ENCODE peak calls at places on chromosomes 11 and 22, in six cellular contexts. F is IMR-90, T is HCT116, B is gastrocnemius medialis, Q is heart left ventricle, I is right lobe of liver. P is an unnamed sample. For H3K4me1, the result is how much of the 10 kb centered on the place peaks cover.

GRCh38 chr11:57349491-57350274 is 11.5 kb downstream of the P2RX3 start:
- ATAC-seq in I (peak), F (peak), T (peak), B (peak), Q (peak), P (peak)

GRCh38 chr11:91527380-91528030 is 697.1 kb upstream of the FAT3 start:
- ATAC-seq in F (no peak), B (no peak), T (no peak), Q (no peak), I (no peak), P (no peak)

GRCh38 chr11:35179466-35180135 is 40.6 kb downstream of the CD44 start:
- ATAC-seq in B (no peak), F (peak), Q (no peak), I (no peak), T (no peak), P (no peak)

GRCh38 chr11:26199341-26199740 is 132.6 kb upstream of the ANO3 start:
- ATAC-seq in T (no peak), F (peak), I (no peak), B (no peak), Q (no peak), P (no peak)

GRCh38 chr11:129804012-129804411 is 11.6 kb upstream of the TMEM45B start:
- ATAC-seq in F (no peak), B (no peak), I (no peak), Q (no peak), T (no peak), P (no peak)

GRCh38 chr11:4044971-4045646 is 49.5 kb upstream of the RRM1 start:
- ATAC-seq in B (no peak), F (no peak), Q (peak), I (no peak), T (peak), P (no peak)

GRCh38 chr22:24138649-24139420 is 42.5 kb upstream of the SUSD2 start:
- ATAC-seq in T (no peak), B (no peak), I (no peak), F (no peak), Q (no peak), P (no peak)

GRCh38 chr22:35555351-35555915 is 14.8 kb downstream of the RASD2 start:
- ATAC-seq in Q (no peak), B (no peak), I (no peak), F (peak), T (no peak), P (no peak)

GRCh38 chr11:125423247-125423849 is 72.7 kb downstream of the FEZ1 start:
- ATAC-seq in Q (no peak), T (peak), B (no peak), I (peak), F (no peak), P (no peak)

GRCh38 chr22:42562282-42562681 is 8.5 kb downstream of the SERHL2 start:
- ATAC-seq in Q (peak), F (no peak), B (no peak), I (peak), T (no peak), P (no peak)

GRCh38 chr22:23401910-23402274 is 178.2 kb downstream of the IGLL1 start:
- ATAC-seq in I (no peak), Q (no peak), B (no peak), F (no peak), T (peak), P (no peak)

GRCh38 chr22:24703101-24703500 is 71.4 kb downstream of the PIWIL3 start:
- ATAC-seq in T (no peak), B (no peak), F (peak), Q (peak), I (peak), P (no peak)

GRCh38 chr22:22813126-22814075 is 74.2 kb upstream of the IGLL5 start:
- ATAC-seq in B (no peak), T (no peak), F (no peak), I (peak), Q (no peak), P (no peak)

GRCh38 chr11:59199546-59200420 is 12.9 kb downstream of the MPEG1 start:
- ATAC-seq in T (no peak), Q (peak), B (no peak), F (no peak), I (no peak), P (no peak)

GRCh38 chr11:74730601-74731260 is 495 bp downstream of the CHRDL2 start:
- ATAC-seq in B (no peak), Q (no peak), F (peak), T (no peak), I (no peak), P (no peak)

GRCh38 chr11:68353669-68354068 is 41.3 kb downstream of the LRP5 start:
- ATAC-seq in T (peak), F (peak), I (no peak), B (no peak), Q (peak), P (no peak)

GRCh38 chr11:3202759-3203158 is 15.9 kb downstream of the MRGPRG start:
- ATAC-seq in I (no peak), Q (no peak), F (no peak), B (no peak), T (no peak), P (no peak)

GRCh38 chr22:27814993-27815392 is 13.4 kb upstream of the MN1 start:
- ATAC-seq in I (no peak), T (no peak), B (no peak), F (no peak), Q (no peak), P (no peak)

GRCh38 chr22:40416267-40416570 is 45.8 kb downstream of the SGSM3 start:
- ATAC-seq in T (no peak), B (no peak), I (no peak), Q (no peak), F (no peak), P (no peak)
- H3K4me1 ChIP-seq in T (under half), B (under half), I (under half), Q (under half), F (under half), P (under half)

DNA sequence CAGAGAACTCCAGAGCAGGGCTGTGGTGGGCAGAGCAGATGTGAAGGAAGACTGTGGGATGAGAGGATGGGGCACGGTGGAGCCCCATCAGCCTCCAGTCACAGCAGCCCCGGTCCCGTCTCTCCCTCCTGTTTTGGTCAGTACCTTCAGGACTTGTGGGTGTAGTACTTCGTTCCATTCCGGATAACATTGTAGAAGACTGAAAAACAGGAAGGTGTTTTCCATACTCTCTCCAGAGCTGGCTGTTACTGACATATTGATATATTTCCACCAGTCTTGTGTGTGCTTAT is 15.4 kb downstream of the MED15 start:
- ATAC-seq in I (no peak), Q (no peak), T (no peak), B (no peak), F (no peak), P (no peak)
- TF ChIP-seq POLR2A in I (no peak), Q (no peak), T (no peak), B (no peak), F (no peak), P (no peak)

DNA sequence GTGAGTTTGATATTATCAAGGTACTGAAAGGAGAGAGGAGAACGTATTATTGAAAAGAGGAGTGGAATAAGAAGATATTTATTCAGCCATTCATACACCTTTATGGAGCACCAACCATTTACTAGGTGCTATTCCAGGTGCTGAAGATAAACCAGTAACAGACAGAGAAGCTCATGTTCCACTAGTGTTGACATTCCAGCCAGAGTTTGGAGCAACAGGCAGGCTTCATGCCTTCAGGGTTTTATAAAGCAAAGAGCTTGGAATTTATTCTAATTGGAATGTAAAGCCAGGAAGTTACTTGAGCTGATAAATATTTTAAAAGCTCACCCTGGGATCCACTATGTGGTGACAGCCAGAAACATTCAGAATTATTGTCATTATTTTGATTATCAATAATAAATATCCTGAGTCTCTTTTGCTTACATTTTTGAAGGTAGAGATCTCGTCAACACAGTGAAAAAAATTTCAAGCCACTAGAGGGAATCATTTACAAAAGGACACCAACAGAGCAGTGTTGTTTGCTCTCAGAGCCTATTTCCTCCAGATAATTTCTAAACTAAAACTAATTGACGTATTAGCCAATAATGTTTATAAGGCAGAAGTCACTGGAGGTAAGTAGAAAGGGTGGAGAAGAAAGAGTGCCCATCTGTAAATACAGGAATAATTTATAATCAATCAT is 172.0 kb downstream of the KCNA4 start:
- ATAC-seq in B (no peak), I (no peak), F (no peak), T (no peak), Q (peak), P (no peak)
- H3K4me1 ChIP-seq in B (under half), I (under half), F (under half), T (under half), Q (under half), P (under half)

GRCh38 chr11:641806-642370 is 4.8 kb downstream of the DRD4 start:
- ATAC-seq in B (no peak), I (no peak), T (no peak), F (no peak), Q (no peak), P (no peak)
- TF ChIP-seq POLR2A in B (no peak), I (no peak), T (no peak), F (no peak), Q (no peak), P (no peak)

GRCh38 chr22:46592390-46592872 is 27.8 kb upstream of the GRAMD4 start:
- ATAC-seq in F (peak), T (no peak), Q (peak), B (no peak), I (peak), P (no peak)
- H3K4me1 ChIP-seq in F (under half), T (under half), Q (half or more), B (under half), I (under half), P (under half)

GRCh38 chr11:65708451-65708850 is 3.6 kb upstream of the KAT5 start:
- ATAC-seq in B (no peak), I (no peak), Q (no peak), F (no peak), T (no peak), P (no peak)
- TF ChIP-seq POLR2A in B (no peak), I (no peak), Q (no peak), F (no peak), T (no peak), P (no peak)

GRCh38 chr11:121456816-121457431 is 4.2 kb upstream of the SORL1-AS1 start:
- ATAC-seq in I (no peak), B (no peak), Q (no peak), T (no peak), F (no peak), P (no peak)
- H3K4me1 ChIP-seq in I (under half), B (under half), Q (under half), T (under half), F (under half), P (under half)

GRCh38 chr22:30635273-30636225 is at the start of gene SLC35E4:
- ATAC-seq in F (peak), I (peak), T (peak), B (peak), Q (peak), P (peak)
- TF ChIP-seq POLR2A in F (peak), I (peak), T (no peak), B (peak), Q (peak), P (peak)